ENCODE peak calls at places on chromosomes 3 and 15, in four cellular contexts. Y is PC-9, R is myocyte, A is NCI-H2081. T is an unnamed sample.
A peak's percentile ranks its signal among the peaks of the same experiment; 100 is the strongest.

GRCh38 chr15:81133782-81134461 is at the start of gene CFAP161:
- DNase-seq in Y (no peak), R (peak; percentile 67), A (peak; percentile 81), T (peak; percentile 72)

GRCh38 chr3:3020209-3020608 is 90.0 kb downstream of the IL5RA start:
- DNase-seq in Y (no peak), R (no peak), A (no peak), T (no peak)

GRCh38 chr3:128318275-128318920 is 148.3 kb downstream of the DNAJB8 start:
- DNase-seq in Y (no peak), R (no peak), A (no peak), T (no peak)

GRCh38 chr3:149604125-149604851 is 53.5 kb downstream of the WWTR1 start:
- DNase-seq in Y (no peak), R (peak; percentile 95), A (no peak), T (no peak)

GRCh38 chr3:127820221-127820870 is 2.0 kb downstream of the MGLL start:
- DNase-seq in Y (no peak), R (peak; percentile 52), A (peak; percentile 15), T (no peak)

GRCh38 chr3:2839886-2840285 is 270.3 kb downstream of the IL5RA start:
- DNase-seq in Y (no peak), R (no peak), A (no peak), T (no peak)

GRCh38 chr15:40906101-40906946 is 12.1 kb downstream of the VPS18 start:
- DNase-seq in Y (peak; percentile 98), R (peak; percentile 98), A (peak; percentile 85), T (peak; percentile 78)

GRCh38 chr3:52221563-52222318 is 3.7 kb downstream of the TLR9 start:
- DNase-seq in Y (no peak), R (no peak), A (no peak), T (no peak)

GRCh38 chr3:127646501-127647046 is 17.6 kb downstream of the PODXL2 start:
- DNase-seq in Y (no peak), R (no peak), A (no peak), T (no peak)

GRCh38 chr3:39196671-39197446 is 4.5 kb upstream of the XIRP1 start:
- DNase-seq in Y (no peak), R (peak; percentile 46), A (peak; percentile 13), T (peak; percentile 67)

GRCh38 chr3:54939591-54940300 is 11.9 kb upstream of the LRTM1 start:
- DNase-seq in Y (no peak), R (peak; percentile 91), A (no peak), T (no peak)

GRCh38 chr15:72764656-72765055 is 18.9 kb downstream of the ADPGK start:
- DNase-seq in Y (no peak), R (peak; percentile 53), A (no peak), T (no peak)

GRCh38 chr3:147218976-147219375 is 187.4 kb downstream of the ZIC4 start:
- DNase-seq in Y (no peak), R (no peak), A (no peak), T (no peak)

GRCh38 chr3:161372321-161373260 is 1.3 kb upstream of the SPTSSB start:
- DNase-seq in Y (peak; percentile 38), R (peak; percentile 7), A (peak; percentile 84), T (peak; percentile 97)

T was measured in NCI-H1105 treated with DMSO at 0.1 percent for 48 hours.